ENCODE peak calls at places on chromosome 17, in five cellular contexts. One of them, this sample, is unnamed.

GRCh38 chr17:45438931-45439610 is 6.4 kb upstream of the ARHGAP27 start:
- DNase-seq in Caco-2: no peak
- DNase-seq in T1000: no peak
- DNase-seq in endothelial cell: no peak
- DNase-seq in hippocampal formation: no peak
- DNase-seq in this sample: no peak

GRCh38 chr17:45895304-45895968 is 1.1 kb downstream of the MAPT start:
- DNase-seq in Caco-2: peak; percentile 43
- DNase-seq in T1000: no peak
- DNase-seq in endothelial cell: no peak
- DNase-seq in hippocampal formation: peak; percentile 70
- DNase-seq in this sample: peak; percentile 46

GRCh38 chr17:35705705-35706104 is 25.7 kb upstream of the RASL10B start:
- DNase-seq in Caco-2: no peak
- DNase-seq in T1000: no peak
- DNase-seq in endothelial cell: no peak
- DNase-seq in hippocampal formation: no peak
- DNase-seq in this sample: no peak

GRCh38 chr17:70168044-70168978 is 1.0 kb upstream of the KCNJ2 start:
- DNase-seq in Caco-2: peak; percentile 65
- DNase-seq in T1000: no peak
- DNase-seq in endothelial cell: peak; percentile 64
- DNase-seq in hippocampal formation: peak; percentile 74
- DNase-seq in this sample: peak; percentile 40

GRCh38 chr17:44069974-44070454 is 521 bp upstream of the G6PC3 start:
- DNase-seq in Caco-2: peak; percentile 42
- DNase-seq in T1000: no peak
- DNase-seq in endothelial cell: no peak
- DNase-seq in hippocampal formation: no peak
- DNase-seq in this sample: no peak

GRCh38 chr17:73956595-73957465 is 246.6 kb upstream of the RPL38 start:
- DNase-seq in Caco-2: peak; percentile 74
- DNase-seq in T1000: no peak
- DNase-seq in endothelial cell: peak; percentile 89
- DNase-seq in hippocampal formation: peak; percentile 65
- DNase-seq in this sample: peak; percentile 85

GRCh38 chr17:76772842-76773521 is 35.1 kb downstream of the MFSD11 start:
- DNase-seq in Caco-2: peak; percentile 6
- DNase-seq in T1000: peak; percentile 62
- DNase-seq in endothelial cell: no peak
- DNase-seq in hippocampal formation: no peak
- DNase-seq in this sample: no peak

GRCh38 chr17:32882029-32882428 is 5.1 kb upstream of the MYO1D start:
- DNase-seq in Caco-2: no peak
- DNase-seq in T1000: no peak
- DNase-seq in endothelial cell: no peak
- DNase-seq in hippocampal formation: no peak
- DNase-seq in this sample: no peak

GRCh38 chr17:72126575-72127486 is 6.0 kb downstream of the SOX9 start:
- DNase-seq in Caco-2: peak; percentile 30
- DNase-seq in T1000: peak; percentile 64
- DNase-seq in endothelial cell: no peak
- DNase-seq in hippocampal formation: no peak
- DNase-seq in this sample: peak; percentile 69

GRCh38 chr17:4808378-4808767 is 1.4 kb downstream of the PLD2 start:
- DNase-seq in Caco-2: no peak
- DNase-seq in T1000: no peak
- DNase-seq in endothelial cell: no peak
- DNase-seq in hippocampal formation: peak; percentile 64
- DNase-seq in this sample: no peak

GRCh38 chr17:16973760-16974540 is 2.0 kb upstream of the TNFRSF13B start:
- DNase-seq in Caco-2: no peak
- DNase-seq in T1000: no peak
- DNase-seq in endothelial cell: no peak
- DNase-seq in hippocampal formation: no peak
- DNase-seq in this sample: no peak

GRCh38 chr17:81349397-81350319 is 45.6 kb upstream of the BAHCC1 start:
- DNase-seq in Caco-2: no peak
- DNase-seq in T1000: peak; percentile 26
- DNase-seq in endothelial cell: no peak
- DNase-seq in hippocampal formation: no peak
- DNase-seq in this sample: no peak